ENCODE peak calls at places on chromosomes 1 and 21, in five cellular contexts. B is endothelial cell of umbilical vein, G is hepatocyte, V is fibroblast of lung, L is GM23338. O is an unnamed sample.

GRCh38 chr1:212791261-212791675 is 309 bp downstream of the NSL1 start:
- DNase-seq in B (no peak), G (no peak), V (peak; percentile 74), L (no peak), O (peak; percentile 41)

GRCh38 chr1:154453155-154453554 is 48.0 kb downstream of the IL6R start:
- DNase-seq in B (no peak), G (no peak), V (no peak), L (no peak), O (no peak)

GRCh38 chr1:176379626-176380339 is 83.2 kb upstream of the PAPPA2 start:
- DNase-seq in B (no peak), G (peak; percentile 22), V (no peak), L (no peak), O (no peak)

GRCh38 chr1:4422496-4423289 is 231.7 kb upstream of the AJAP1 start:
- DNase-seq in B (no peak), G (no peak), V (no peak), L (no peak), O (no peak)

GRCh38 chr21:35473496-35473895 is 424.4 kb upstream of the RUNX1 start:
- DNase-seq in B (no peak), G (no peak), V (no peak), L (no peak), O (no peak)

GRCh38 chr1:94974824-94975223 is 47.9 kb upstream of the CNN3 start:
- DNase-seq in B (no peak), G (no peak), V (peak; percentile 34), L (no peak), O (peak; percentile 38)

GRCh38 chr21:34204481-34205439 is 131.4 kb downstream of the MRPS6 start:
- DNase-seq in B (no peak), G (no peak), V (no peak), L (no peak), O (no peak)

GRCh38 chr1:201191723-201192477 is 1.3 kb downstream of the IGFN1 start:
- DNase-seq in B (peak; percentile 13), G (no peak), V (peak; percentile 75), L (no peak), O (peak; percentile 75)

GRCh38 chr1:159872896-159873295 is 10.4 kb upstream of the VSIG8 start:
- DNase-seq in B (no peak), G (no peak), V (no peak), L (peak; percentile 17), O (no peak)

GRCh38 chr1:177848577-177848976 is 121.3 kb downstream of the SEC16B start:
- DNase-seq in B (no peak), G (no peak), V (peak; percentile 12), L (no peak), O (peak; percentile 75)

GRCh38 chr1:158203693-158204457 is 23.2 kb downstream of the CD1D start:
- DNase-seq in B (peak; percentile 70), G (peak; percentile 77), V (peak; percentile 78), L (peak; percentile 85), O (peak; percentile 11)

GRCh38 chr1:102174259-102174863 is 177.6 kb upstream of the OLFM3 start:
- DNase-seq in B (no peak), G (peak; percentile 39), V (no peak), L (peak; percentile 74), O (no peak)

GRCh38 chr1:67674260-67675011 is 10.6 kb upstream of the GADD45A start:
- DNase-seq in B (peak; percentile 96), G (peak; percentile 46), V (peak; percentile 91), L (peak; percentile 31), O (no peak)

GRCh38 chr1:153936011-153936802 is 10.3 kb downstream of the DENND4B start:
- DNase-seq in B (no peak), G (no peak), V (no peak), L (no peak), O (no peak)

GRCh38 chr1:170665625-170666024 is 1.7 kb downstream of the PRRX1 start:
- DNase-seq in B (no peak), G (no peak), V (no peak), L (no peak), O (no peak)

GRCh38 chr1:18256318-18257235 is 149.0 kb downstream of the IGSF21 start:
- DNase-seq in B (no peak), G (peak; percentile 88), V (peak; percentile 2), L (peak; percentile 96), O (no peak)

GRCh38 chr1:214066190-214066589 is 78.4 kb downstream of the PROX1 start:
- DNase-seq in B (no peak), G (no peak), V (no peak), L (no peak), O (no peak)

GRCh38 chr1:233183226-233184020 is 112.1 kb downstream of the PCNX2 start:
- DNase-seq in B (no peak), G (no peak), V (no peak), L (peak; percentile 14), O (no peak)

GRCh38 chr1:18325151-18325550 is 155.6 kb upstream of the KLHDC7A start:
- DNase-seq in B (no peak), G (no peak), V (no peak), L (no peak), O (no peak)

GRCh38 chr1:212587304-212588136 is 21.0 kb upstream of the ATF3 start:
- DNase-seq in B (no peak), G (no peak), V (peak; percentile 67), L (no peak), O (no peak)

GRCh38 chr1:82542766-82543165 is 742.0 kb downstream of the ADGRL2 start:
- DNase-seq in B (no peak), G (no peak), V (peak; percentile 7), L (no peak), O (no peak)

GRCh38 chr1:229480500-229480899 is 27.6 kb downstream of the NUP133 start:
- DNase-seq in B (no peak), G (no peak), V (no peak), L (no peak), O (no peak)

GRCh38 chr1:35569956-35570355 is 3.2 kb upstream of the TFAP2E start:
- DNase-seq in B (no peak), G (no peak), V (no peak), L (no peak), O (no peak)

GRCh38 chr1:98325646-98326441 is 335.7 kb upstream of the SNX7 start:
- DNase-seq in B (peak; percentile 91), G (peak; percentile 31), V (peak; percentile 92), L (no peak), O (peak; percentile 93)

GRCh38 chr1:59016390-59016789 is 232.5 kb upstream of the JUN start:
- DNase-seq in B (no peak), G (no peak), V (no peak), L (no peak), O (no peak)

GRCh38 chr1:174999926-175000696 is at the start of gene CACYBP:
- DNase-seq in B (peak; percentile 54), G (no peak), V (no peak), L (peak; percentile 42), O (no peak)

GRCh38 chr1:206109718-206110117 is 7.5 kb downstream of the AVPR1B start:
- DNase-seq in B (no peak), G (no peak), V (no peak), L (no peak), O (no peak)

GRCh38 chr1:48341221-48341620 is 118.7 kb downstream of the SLC5A9 start:
- DNase-seq in B (peak; percentile 54), G (no peak), V (no peak), L (no peak), O (no peak)

GRCh38 chr21:33566514-33566913 is 22.0 kb downstream of the DONSON start:
- DNase-seq in B (no peak), G (no peak), V (no peak), L (no peak), O (no peak)

GRCh38 chr1:6587261-6588005 is 7.6 kb downstream of the ZBTB48 start:
- DNase-seq in B (no peak), G (no peak), V (no peak), L (no peak), O (no peak)

GRCh38 chr1:203797948-203798347 is 2.5 kb downstream of the ZBED6 start:
- DNase-seq in B (no peak), G (peak; percentile 27), V (no peak), L (no peak), O (peak; percentile 81)
- TF ChIP-seq EZH2 in B (no peak), G (no peak), V (no peak), L (no peak), O (no peak)

GRCh38 chr1:54314691-54315455 is 91.3 kb downstream of the SSBP3 start:
- DNase-seq in B (no peak), G (no peak), V (no peak), L (no peak), O (no peak)
- H3K4me3 ChIP-seq in B (no peak overlapping the region), G (no peak overlapping the region), V (no peak overlapping the region), L (no peak overlapping the region), O (no peak overlapping the region)

DNA sequence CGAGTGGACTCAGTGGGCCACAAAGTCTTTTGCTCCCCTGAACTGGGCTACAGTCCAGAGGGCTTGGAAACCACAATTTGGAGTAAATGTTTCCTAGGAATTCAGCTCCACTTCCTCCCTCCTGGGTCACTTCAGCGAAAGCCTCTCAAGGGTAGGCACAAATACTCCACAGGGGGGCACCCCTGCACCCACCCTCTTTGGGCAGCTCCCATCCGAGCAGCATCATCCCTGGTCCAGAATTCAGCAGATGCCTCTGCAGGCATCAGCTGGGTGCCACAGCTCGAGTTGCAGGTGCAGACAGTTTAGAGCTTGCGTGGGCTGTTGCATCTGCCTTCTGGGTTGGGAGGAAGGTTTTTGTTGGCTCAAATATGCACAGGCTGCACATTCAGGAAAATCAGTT is 25.0 kb downstream of the KANK4 start:
- DNase-seq in B (no peak), G (no peak), V (peak; percentile 8), L (peak; percentile 66), O (no peak)
- TF ChIP-seq CTCF in B (no peak), G (no peak), V (peak; percentile 11), L (peak; percentile 53), O (no peak)

DNA sequence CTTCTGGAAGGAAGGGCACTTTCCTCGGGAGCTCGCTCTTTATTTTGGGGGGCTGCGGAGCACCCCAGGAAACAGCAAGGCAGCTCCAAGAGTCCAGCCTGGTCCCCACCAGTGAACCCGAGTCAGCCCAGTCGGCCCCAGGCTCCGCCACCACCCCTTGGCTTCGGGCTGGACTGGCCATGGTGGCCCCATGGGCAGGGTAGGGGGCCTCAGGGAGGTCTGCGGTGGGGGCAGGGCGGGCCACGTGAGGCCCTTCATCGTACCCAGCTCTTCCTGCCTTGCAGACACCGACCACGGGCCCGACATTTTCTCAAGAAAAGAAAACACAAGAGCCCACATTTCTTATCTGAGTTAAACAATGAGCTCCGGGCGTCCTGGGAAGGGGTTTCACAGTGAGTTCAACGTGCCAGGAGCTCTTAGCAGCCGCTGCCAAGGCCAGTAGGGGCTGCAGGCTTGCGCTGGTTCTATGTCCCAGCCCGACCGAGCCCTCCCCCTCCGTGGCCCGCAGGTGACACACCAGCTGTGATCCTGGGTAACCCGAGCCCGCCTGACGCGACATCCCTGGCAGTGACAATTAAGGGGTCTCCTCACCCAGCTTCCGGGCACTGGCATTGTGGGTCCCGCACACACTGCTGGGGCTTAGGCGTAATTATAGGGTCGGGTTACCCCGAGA is 66.2 kb downstream of the PRDM16 start:
- DNase-seq in B (no peak), G (peak; percentile 45), V (no peak), L (no peak), O (no peak)
- TF ChIP-seq EZH2 in B (no peak), G (no peak), V (no peak), L (no peak), O (no peak)

O was measured in keratinocyte.